ENCODE peak calls at places on chromosomes 2 and 18, in seven cellular contexts. J, Z, Y, C, N, K and E are unnamed samples.

GRCh38 chr2:72340665-72341064 is 193.0 kb upstream of the CYP26B1 start:
- DNase-seq in J (no peak), Z (no peak), Y (no peak), C (peak; percentile 11), N (no peak), K (no peak), E (no peak)

GRCh38 chr18:8610442-8610801 is 1.2 kb downstream of the RAB12 start:
- DNase-seq in J (no peak), Z (peak; percentile 30), Y (peak; percentile 40), C (peak; percentile 22), N (no peak), K (no peak), E (no peak)

GRCh38 chr2:149732001-149732685 is 144.6 kb upstream of the MMADHC start:
- DNase-seq in J (no peak), Z (peak; percentile 54), Y (no peak), C (peak; percentile 87), N (no peak), K (no peak), E (no peak)

GRCh38 chr2:118577202-118577601 is 270.2 kb downstream of the EN1 start:
- DNase-seq in J (no peak), Z (no peak), Y (no peak), C (peak; percentile 38), N (no peak), K (no peak), E (no peak)

GRCh38 chr2:72892506-72893173 is 5.4 kb downstream of the SPR start:
- DNase-seq in J (no peak), Z (peak; percentile 87), Y (peak; percentile 81), C (peak; percentile 77), N (peak; percentile 35), K (peak; percentile 64), E (peak; percentile 70)

GRCh38 chr2:242010567-242011513 is 141.3 kb downstream of the RTP5 start:
- DNase-seq in J (peak; percentile 55), Z (no peak), Y (peak; percentile 26), C (peak; percentile 18), N (no peak), K (no peak), E (no peak)

GRCh38 chr18:50726960-50727589 is 92.7 kb downstream of the MRO start:
- DNase-seq in J (no peak), Z (no peak), Y (no peak), C (no peak), N (no peak), K (no peak), E (no peak)

GRCh38 chr2:54279385-54279784 is 23.4 kb upstream of the TSPYL6 start:
- DNase-seq in J (no peak), Z (no peak), Y (no peak), C (no peak), N (no peak), K (no peak), E (no peak)

GRCh38 chr18:11488175-11488574 is 121.2 kb upstream of the SLC35G4 start:
- DNase-seq in J (no peak), Z (peak; percentile 50), Y (peak; percentile 89), C (peak; percentile 16), N (no peak), K (no peak), E (no peak)

GRCh38 chr2:239331560-239331959 is 69.3 kb downstream of the HDAC4 start:
- DNase-seq in J (no peak), Z (no peak), Y (no peak), C (no peak), N (no peak), K (no peak), E (no peak)

GRCh38 chr2:67650292-67651133 is 253.4 kb downstream of the ETAA1 start:
- DNase-seq in J (peak; percentile 86), Z (peak; percentile 97), Y (peak; percentile 97), C (peak; percentile 98), N (no peak), K (peak; percentile 82), E (no peak)
- TF ChIP-seq CTCF in J (peak; percentile 55), Z (peak; percentile 91), Y (peak; percentile 97), C (peak; percentile 94), N (no peak), K (peak; percentile 77), E (no peak)

GRCh38 chr2:108877506-108877905 is 90.9 kb downstream of the CCDC138 start:
- DNase-seq in J (no peak), Z (no peak), Y (no peak), C (no peak), N (no peak), K (no peak), E (no peak)
- TF ChIP-seq CTCF in J (no peak), Z (no peak), Y (peak; percentile 14), C (no peak), N (no peak), K (peak; percentile 19), E (no peak)

DNA sequence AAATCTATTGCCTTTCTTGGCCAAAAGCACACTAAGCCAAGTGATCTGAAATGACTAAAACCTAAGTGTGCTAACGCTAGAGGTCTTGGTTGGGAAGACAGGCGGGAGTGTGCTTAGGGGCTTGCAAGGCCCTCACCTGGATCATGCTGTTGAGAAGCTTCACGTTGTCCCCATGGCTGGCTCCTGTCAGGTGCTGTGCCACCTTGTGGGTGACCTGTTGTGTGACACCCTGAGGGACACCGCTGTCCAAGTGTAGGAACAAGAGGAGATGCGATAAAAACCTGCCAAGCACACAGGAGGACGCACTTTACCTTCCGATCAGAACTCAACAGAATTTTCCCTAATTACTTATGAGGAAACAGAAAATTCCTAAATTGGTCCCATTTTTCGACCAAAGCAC is 50.8 kb downstream of the EPG5 start:
- DNase-seq in J (no peak), Z (no peak), Y (no peak), C (no peak), N (no peak), K (no peak), E (no peak)
- TF ChIP-seq CTCF in J (no peak), Z (no peak), Y (peak; percentile 10), C (no peak), N (no peak), K (no peak), E (no peak)

GRCh38 chr2:191845876-191846786 is 757 bp downstream of the CAVIN2 start:
- DNase-seq in J (no peak), Z (no peak), Y (no peak), C (no peak), N (no peak), K (peak; percentile 37), E (no peak)

GRCh38 chr2:191847764-191848163 is 876 bp upstream of the CAVIN2 start:
- DNase-seq in J (no peak), Z (no peak), Y (no peak), C (no peak), N (no peak), K (no peak), E (no peak)

GRCh38 chr2:191846787-191847620 is at the start of gene CAVIN2:
- DNase-seq in J (peak; percentile 71), Z (peak; percentile 92), Y (peak; percentile 93), C (peak; percentile 90), N (no peak), K (peak; percentile 71), E (no peak)

GRCh38 chr2:191844706-191845105 is 2.2 kb downstream of the CAVIN2 start:
- DNase-seq in J (no peak), Z (no peak), Y (peak; percentile 14), C (peak; percentile 34), N (no peak), K (no peak), E (no peak)

GRCh38 chr2:191845248-191845715 is 1.6 kb downstream of the CAVIN2 start:
- DNase-seq in J (no peak), Z (peak; percentile 73), Y (peak; percentile 40), C (peak; percentile 51), N (no peak), K (peak; percentile 66), E (no peak)
- TF ChIP-seq CTCF in J (no peak), Z (no peak), Y (no peak), C (no peak), N (no peak), K (no peak), E (no peak)

GRCh38 chr2:235112365-235112764 is 160.5 kb downstream of the SH3BP4 start:
- DNase-seq in J (no peak), Z (no peak), Y (no peak), C (no peak), N (no peak), K (no peak), E (no peak)

GRCh38 chr2:235105821-235106359 is 154.1 kb downstream of the SH3BP4 start:
- DNase-seq in J (no peak), Z (peak; percentile 8), Y (peak; percentile 32), C (no peak), N (no peak), K (no peak), E (no peak)

GRCh38 chr2:235107640-235107951 is 155.8 kb downstream of the SH3BP4 start:
- DNase-seq in J (no peak), Z (no peak), Y (no peak), C (no peak), N (no peak), K (no peak), E (no peak)

GRCh38 chr2:235102987-235103386 is 151.2 kb downstream of the SH3BP4 start:
- DNase-seq in J (no peak), Z (no peak), Y (no peak), C (no peak), N (no peak), K (no peak), E (no peak)

GRCh38 chr2:235106874-235107639 is 155.2 kb downstream of the SH3BP4 start:
- DNase-seq in J (no peak), Z (peak; percentile 84), Y (peak; percentile 86), C (peak; percentile 81), N (no peak), K (peak; percentile 63), E (no peak)
- TF ChIP-seq CTCF in J (no peak), Z (peak; percentile 80), Y (peak; percentile 94), C (peak; percentile 83), N (no peak), K (peak; percentile 79), E (peak; percentile 36)